ENCODE peak calls at places on chromosome 21, in eight cellular contexts. J is A549, D is heart left ventricle, Z is right lobe of liver, O is H1, E is prostate gland, Y is suprapubic skin, R is esophagus muscularis mucosa. A is an unnamed sample. For H3K4me1, the result is how much of the 10 kb centered on the place peaks cover.

GRCh38 chr21:18298228-18298627 is 53.6 kb downstream of the CHODL start:
- DNase-seq in E (no peak), D (no peak), Z (no peak), Y (no peak), R (no peak), J (no peak), O (no peak), A (no peak)

GRCh38 chr21:26451014-26451740 is 121.9 kb downstream of the CYYR1 start:
- DNase-seq in O (no peak), Y (no peak), D (no peak), E (no peak), J (no peak), Z (no peak), R (no peak), A (no peak)

GRCh38 chr21:35190201-35190701 is 141.1 kb upstream of the RUNX1 start:
- DNase-seq in Y (no peak), Z (no peak), J (peak), E (no peak), D (no peak), R (no peak), O (no peak), A (no peak)

GRCh38 chr21:31623664-31624063 is 35.8 kb upstream of the SOD1 start:
- DNase-seq in E (no peak), J (no peak), Y (no peak), O (no peak), Z (no peak), R (no peak), D (no peak), A (no peak)

GRCh38 chr21:42544544-42544943 is 30.9 kb downstream of the SLC37A1 start:
- DNase-seq in J (no peak), R (no peak), E (no peak), O (no peak), Z (no peak), Y (peak), D (no peak), A (no peak)

GRCh38 chr21:17576080-17576835 is 36.4 kb downstream of the BTG3 start:
- DNase-seq in R (no peak), O (no peak), Y (no peak), J (no peak), Z (no peak), D (no peak), E (no peak), A (peak)

GRCh38 chr21:41162111-41162510 is 5.8 kb upstream of the BACE2 start:
- DNase-seq in O (no peak), J (no peak), R (no peak), Z (no peak), Y (no peak), E (no peak), D (no peak), A (no peak)

GRCh38 chr21:32147041-32147440 is 131.8 kb downstream of the MIS18A start:
- DNase-seq in R (peak), J (no peak), D (no peak), Z (no peak), O (no peak), E (no peak), Y (no peak), A (no peak)

GRCh38 chr21:16539041-16539440 is 809.3 kb downstream of the USP25 start:
- DNase-seq in R (no peak), J (no peak), Y (no peak), D (no peak), O (no peak), E (no peak), Z (no peak), A (no peak)

GRCh38 chr21:34734696-34735095 is 65.9 kb downstream of the CLIC6 start:
- DNase-seq in O (no peak), J (no peak), Z (no peak), Y (no peak), E (peak), D (no peak), R (no peak), A (no peak)

GRCh38 chr21:34684174-34684876 is 15.5 kb downstream of the CLIC6 start:
- DNase-seq in D (no peak), J (no peak), O (peak), Y (no peak), R (no peak), E (no peak), Z (no peak), A (no peak)

GRCh38 chr21:15794277-15794912 is 64.6 kb downstream of the USP25 start:
- DNase-seq in O (no peak), D (no peak), J (no peak), R (no peak), Y (no peak), Z (no peak), E (no peak), A (no peak)

GRCh38 chr21:28066051-28066450 is 926.6 kb downstream of the LTN1 start:
- DNase-seq in E (no peak), O (no peak), Z (no peak), Y (no peak), J (no peak), R (no peak), D (no peak), A (no peak)

GRCh38 chr21:24634749-24635148 is 972.5 kb downstream of the MRPL39 start:
- DNase-seq in Y (no peak), E (no peak), R (no peak), D (no peak), O (no peak), Z (no peak), J (no peak), A (no peak)
- H3K4me1 ChIP-seq in Y (under half), E (under half), R (under half), D (under half), O (under half), Z (under half), J (under half), A (under half)

DNA sequence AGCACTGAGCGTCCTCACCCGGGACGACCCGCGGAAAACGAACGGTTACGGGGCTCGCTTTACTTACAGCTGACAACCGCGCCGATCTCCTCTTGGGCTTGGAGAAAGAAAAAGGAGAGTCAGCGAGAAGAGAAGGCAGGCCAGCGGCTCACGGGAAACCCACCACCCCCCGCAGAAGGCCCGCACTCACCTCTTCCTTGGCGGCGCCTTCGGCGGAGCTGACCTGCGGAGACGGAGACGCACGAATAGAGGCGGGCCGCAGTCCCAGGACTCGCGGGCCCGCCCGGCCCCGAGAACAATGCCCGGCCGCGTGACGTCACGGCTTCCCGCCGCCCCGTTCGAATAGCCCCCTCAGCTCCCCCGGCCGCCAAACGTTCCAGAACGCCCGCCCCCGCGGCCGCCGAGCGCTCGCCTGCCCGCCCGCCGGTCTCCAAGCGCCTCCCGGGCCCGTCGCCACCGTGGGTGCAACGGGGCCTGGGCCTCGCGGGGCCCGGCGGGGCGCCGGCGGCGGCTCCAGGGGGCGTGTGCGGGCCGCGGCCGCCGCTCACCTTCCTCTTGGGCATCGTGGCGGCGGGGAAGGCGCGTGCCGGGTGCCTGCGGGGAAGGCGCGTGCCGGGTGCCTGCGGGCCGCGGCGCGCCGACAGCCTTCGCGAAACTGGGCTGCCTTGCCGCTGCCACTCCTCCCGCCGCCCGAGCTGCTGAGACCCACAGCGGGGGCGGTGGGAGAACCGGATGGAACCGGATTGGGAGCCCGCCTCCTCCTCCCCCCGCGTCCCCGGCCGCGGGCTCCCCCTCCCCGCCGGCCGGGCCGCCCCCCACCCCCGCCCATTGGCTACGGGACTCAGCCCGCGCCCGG is at the start of gene HMGN1:
- DNase-seq in Z (peak), J (peak), Y (peak), E (peak), O (peak), R (peak), D (peak), A (peak)
- TF ChIP-seq POLR2A in Z (peak), J (peak), Y (peak), E (peak), O (peak), R (peak), D (no peak), A (peak)

GRCh38 chr21:38284221-38284620 is 27.4 kb downstream of the KCNJ15 start:
- DNase-seq in J (no peak), D (no peak), R (no peak), O (no peak), E (no peak), Z (no peak), Y (no peak), A (peak)
- H3K4me1 ChIP-seq in J (under half), D (under half), R (under half), O (under half), E (under half), Z (under half), Y (under half), A (half or more)

GRCh38 chr21:45074818-45075605 is 632 bp downstream of the ADARB1 start:
- DNase-seq in J (peak), O (peak), R (no peak), E (no peak), D (no peak), Y (no peak), Z (no peak), A (peak)

GRCh38 chr21:45075606-45076244 is 1.3 kb downstream of the ADARB1 start:
- DNase-seq in Z (no peak), J (no peak), E (no peak), D (no peak), R (no peak), O (no peak), Y (no peak), A (no peak)

GRCh38 chr21:45073301-45074047 is 906 bp upstream of the ADARB1 start:
- DNase-seq in O (no peak), J (peak), Y (no peak), Z (no peak), E (peak), D (no peak), R (no peak), A (peak)

GRCh38 chr21:45072963-45073300 is 1.4 kb upstream of the ADARB1 start:
- DNase-seq in J (no peak), Z (no peak), E (no peak), D (no peak), R (no peak), Y (no peak), O (no peak), A (no peak)

DNA sequence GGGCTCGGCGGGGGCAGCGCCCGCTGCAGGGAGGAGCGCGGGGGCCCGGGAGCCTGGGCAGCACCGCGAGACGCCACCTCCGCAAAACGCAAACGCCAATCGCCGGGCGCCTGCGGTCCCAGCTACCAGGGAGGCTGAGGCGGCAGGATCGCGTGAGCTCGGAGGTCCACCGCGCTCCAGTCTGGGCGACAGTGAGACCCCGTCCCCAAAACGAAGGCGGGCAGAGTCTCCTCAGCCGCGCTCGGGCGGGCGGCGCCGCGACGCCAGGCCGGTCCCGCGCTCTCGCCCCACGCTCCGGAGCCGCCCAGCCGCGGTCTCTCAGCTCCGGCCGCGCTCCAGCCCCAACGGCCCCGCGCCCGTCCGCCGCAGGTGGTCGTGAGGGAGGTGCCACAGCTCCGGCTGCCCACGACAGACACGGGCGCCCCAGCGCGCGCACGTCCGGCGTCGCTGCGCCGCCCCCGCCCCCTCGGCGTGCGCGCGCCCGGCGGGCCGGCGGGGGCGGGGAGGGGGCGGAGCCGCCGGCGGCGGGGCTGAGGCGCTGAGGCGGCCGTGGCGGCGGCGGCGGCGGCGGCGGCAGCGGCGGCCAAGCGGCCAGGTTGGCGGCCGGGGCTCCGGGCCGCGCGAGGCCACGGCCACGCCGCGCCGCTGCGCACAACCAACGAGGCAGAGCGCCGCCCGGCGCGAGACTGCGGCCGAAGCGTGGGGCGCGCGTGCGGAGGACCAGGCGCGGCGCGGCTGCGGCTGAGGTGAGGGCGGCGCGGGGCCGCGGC is at the start of gene ADARB1:
- DNase-seq in D (peak), J (peak), E (peak), Z (peak), R (no peak), Y (no peak), O (peak), A (peak)
- TF ChIP-seq POLR2A in D (no peak), J (peak), E (peak), Z (peak), R (no peak), Y (no peak), O (peak), A (peak)

DNA sequence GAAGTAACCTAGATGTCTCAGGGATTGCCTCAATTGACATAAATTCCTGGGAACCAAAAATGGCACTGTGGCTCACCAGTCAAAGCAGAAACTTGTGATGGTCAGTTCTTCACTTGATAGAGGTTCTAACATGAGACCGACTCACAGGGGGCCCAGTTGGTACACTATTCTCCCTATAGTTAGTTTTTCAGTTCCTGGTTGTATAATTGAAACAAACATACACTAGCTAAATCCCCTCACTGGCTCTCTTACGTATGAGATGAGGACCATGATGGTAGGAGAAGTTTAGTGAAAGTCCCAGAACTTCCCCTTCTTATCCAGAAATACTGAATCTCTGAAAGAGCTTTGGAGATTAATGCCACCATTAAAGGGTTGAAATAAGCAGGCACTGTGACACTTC is 2.7 kb upstream of the S100B start:
- DNase-seq in Z (no peak), J (no peak), Y (no peak), E (no peak), R (no peak), D (no peak), O (no peak), A (no peak)
- H3K4me1 ChIP-seq in Z (under half), J (under half), Y (under half), E (under half), R (under half), D (under half), O (under half), A (under half)